ENCODE peak calls at places on chromosomes 13 and 19, in seven cellular contexts. A, M, V, Z, E, C and K are unnamed samples.
A peak's percentile ranks its signal among the peaks of the same experiment; 100 is the strongest.

GRCh38 chr19:17997969-17998826 is 9.8 kb upstream of the ARRDC2 start:
- DNase-seq in A (no peak), M (no peak), V (peak; percentile 90), Z (no peak), E (peak; percentile 79), C (no peak), K (peak; percentile 24)

GRCh38 chr13:39538826-39539555 is 64.0 kb downstream of the LHFPL6 start:
- DNase-seq in A (no peak), M (no peak), V (no peak), Z (no peak), E (no peak), C (no peak), K (peak; percentile 81)

GRCh38 chr13:113297370-113297871 is 382 bp downstream of the LAMP1 start:
- DNase-seq in A (no peak), M (no peak), V (peak; percentile 30), Z (no peak), E (peak; percentile 34), C (peak; percentile 11), K (no peak)

GRCh38 chr13:74115138-74115537 is 19.1 kb downstream of the KLF12 start:
- DNase-seq in A (no peak), M (no peak), V (no peak), Z (no peak), E (no peak), C (peak; percentile 66), K (peak; percentile 78)

GRCh38 chr19:46015961-46016425 is 6.9 kb downstream of the PGLYRP1 start:
- DNase-seq in A (peak; percentile 28), M (no peak), V (no peak), Z (no peak), E (peak; percentile 56), C (no peak), K (no peak)

GRCh38 chr19:7850975-7851622 is 21.1 kb downstream of the EVI5L start:
- DNase-seq in A (no peak), M (no peak), V (no peak), Z (no peak), E (no peak), C (no peak), K (no peak)

GRCh38 chr19:51375504-51376221 is 3.2 kb upstream of the NKG7 start:
- DNase-seq in A (no peak), M (no peak), V (no peak), Z (no peak), E (no peak), C (no peak), K (no peak)

GRCh38 chr19:6271721-6272410 is 7.9 kb downstream of the MLLT1 start:
- DNase-seq in A (peak; percentile 71), M (peak; percentile 59), V (no peak), Z (no peak), E (peak; percentile 56), C (peak; percentile 92), K (peak; percentile 74)

GRCh38 chr19:54517483-54517882 is 14.9 kb downstream of the LAIR2 start:
- DNase-seq in A (peak; percentile 52), M (peak; percentile 57), V (peak; percentile 80), Z (peak; percentile 75), E (peak; percentile 78), C (peak; percentile 40), K (peak; percentile 2)

GRCh38 chr13:49220035-49220855 is at the start of gene MLNR:
- DNase-seq in A (peak; percentile 48), M (no peak), V (no peak), Z (no peak), E (peak; percentile 76), C (no peak), K (no peak)

GRCh38 chr19:1363599-1363998 is 20.1 kb upstream of the NDUFS7 start:
- DNase-seq in A (no peak), M (no peak), V (no peak), Z (no peak), E (no peak), C (no peak), K (no peak)

GRCh38 chr13:102487330-102487729 is 85.5 kb upstream of the FGF14 start:
- DNase-seq in A (no peak), M (no peak), V (no peak), Z (no peak), E (no peak), C (no peak), K (no peak)

GRCh38 chr13:39268398-39268797 is 230.1 kb downstream of the NHLRC3 start:
- DNase-seq in A (no peak), M (no peak), V (no peak), Z (no peak), E (no peak), C (no peak), K (no peak)

GRCh38 chr19:2087621-2088100 is 8.5 kb downstream of the MOB3A start:
- DNase-seq in A (no peak), M (no peak), V (no peak), Z (no peak), E (no peak), C (no peak), K (no peak)

GRCh38 chr19:33876619-33877018 is 79.9 kb downstream of the KCTD15 start:
- DNase-seq in A (no peak), M (no peak), V (no peak), Z (no peak), E (no peak), C (no peak), K (no peak)

GRCh38 chr13:106858910-106859309 is 291.0 kb upstream of the ARGLU1 start:
- DNase-seq in A (no peak), M (no peak), V (no peak), Z (no peak), E (peak; percentile 92), C (no peak), K (no peak)

GRCh38 chr19:49744946-49745381 is 18.1 kb downstream of the TSKS start:
- DNase-seq in A (no peak), M (no peak), V (no peak), Z (no peak), E (peak; percentile 91), C (no peak), K (no peak)

GRCh38 chr19:54481326-54481930 is 8.3 kb upstream of the CDC42EP5 start:
- DNase-seq in A (peak; percentile 84), M (no peak), V (no peak), Z (no peak), E (peak; percentile 95), C (peak; percentile 63), K (peak; percentile 33)

GRCh38 chr13:77213644-77214043 is 113.2 kb downstream of the MYCBP2 start:
- DNase-seq in A (no peak), M (no peak), V (no peak), Z (no peak), E (no peak), C (peak; percentile 56), K (peak; percentile 68)

GRCh38 chr13:105059786-105060185 is 1475.7 kb downstream of the EFNB2 start:
- DNase-seq in A (no peak), M (no peak), V (no peak), Z (no peak), E (no peak), C (no peak), K (no peak)

GRCh38 chr19:871446-872265 is 12.2 kb downstream of the CFD start:
- DNase-seq in A (peak; percentile 23), M (no peak), V (no peak), Z (no peak), E (peak; percentile 89), C (no peak), K (peak; percentile 31)

GRCh38 chr13:56015919-56016318 is 1124.8 kb upstream of the PRR20A start:
- DNase-seq in A (no peak), M (no peak), V (no peak), Z (no peak), E (no peak), C (no peak), K (no peak)

GRCh38 chr19:37938379-37938778 is 31.4 kb downstream of the SIPA1L3 start:
- DNase-seq in A (no peak), M (no peak), V (no peak), Z (no peak), E (no peak), C (no peak), K (no peak)

GRCh38 chr13:101690871-101691270 is 238.4 kb downstream of the ITGBL1 start:
- DNase-seq in A (no peak), M (no peak), V (no peak), Z (no peak), E (no peak), C (no peak), K (no peak)

GRCh38 chr19:46863818-46864629 is 3.2 kb downstream of the ARHGAP35 start:
- DNase-seq in A (peak; percentile 36), M (no peak), V (peak; percentile 86), Z (no peak), E (peak; percentile 92), C (peak; percentile 74), K (peak; percentile 61)

GRCh38 chr19:7419153-7419552 is 69.7 kb downstream of the PEX11G start:
- DNase-seq in A (no peak), M (no peak), V (no peak), Z (no peak), E (no peak), C (no peak), K (no peak)

GRCh38 chr19:56834564-56835375 is 5.8 kb downstream of the PEG3 start:
- DNase-seq in A (no peak), M (no peak), V (no peak), Z (no peak), E (no peak), C (no peak), K (no peak)

GRCh38 chr13:110341445-110342247 is 34.6 kb downstream of the COL4A2 start:
- DNase-seq in A (peak; percentile 49), M (peak; percentile 53), V (no peak), Z (no peak), E (no peak), C (peak; percentile 93), K (peak; percentile 92)

GRCh38 chr13:108272333-108272732 is 2.8 kb downstream of the TNFSF13B start:
- DNase-seq in A (no peak), M (no peak), V (no peak), Z (no peak), E (no peak), C (no peak), K (peak; percentile 31)

GRCh38 chr13:105804561-105805190 is 730.8 kb downstream of the EFNB2 start:
- DNase-seq in A (no peak), M (no peak), V (peak; percentile 10), Z (no peak), E (no peak), C (peak; percentile 48), K (peak; percentile 59)

GRCh38 chr13:100100115-100100879 is 11.4 kb downstream of the PCCA start:
- DNase-seq in A (no peak), M (peak; percentile 77), V (peak; percentile 23), Z (no peak), E (no peak), C (peak; percentile 80), K (peak; percentile 87)

GRCh38 chr13:92938481-92939020 is 288.1 kb upstream of the GPC6 start:
- DNase-seq in A (no peak), M (no peak), V (no peak), Z (no peak), E (no peak), C (no peak), K (no peak)

GRCh38 chr19:33320636-33321035 is 18.3 kb upstream of the CEBPA start:
- DNase-seq in A (no peak), M (no peak), V (no peak), Z (no peak), E (no peak), C (no peak), K (no peak)

GRCh38 chr19:50844296-50844935 is 10.3 kb upstream of the KLK3 start:
- DNase-seq in A (no peak), M (no peak), V (no peak), Z (no peak), E (no peak), C (no peak), K (no peak)

GRCh38 chr13:96994030-96994848 is at the start of gene OXGR1:
- DNase-seq in A (peak; percentile 11), M (no peak), V (no peak), Z (no peak), E (peak; percentile 46), C (no peak), K (no peak)